ENCODE peak calls at places on chromosomes 11 and 22, in five cellular contexts. G is HFFc6, D is epithelial cell of proximal tubule, M is ascending aorta, H is psoas muscle. L is an unnamed sample.

GRCh38 chr11:125101596-125101995 is 9.8 kb downstream of the TMEM218 start:
- DNase-seq in H (no peak), G (no peak), M (no peak), D (no peak), L (no peak)

GRCh38 chr11:26573896-26574295 is 1.8 kb upstream of the MUC15 start:
- DNase-seq in M (no peak), G (no peak), D (no peak), H (no peak), L (no peak)

GRCh38 chr11:359181-359714 is 10.1 kb upstream of the B4GALNT4 start:
- DNase-seq in G (no peak), D (no peak), H (no peak), M (no peak), L (no peak)

GRCh38 chr11:86869966-86870570 is 69.7 kb downstream of the PRSS23 start:
- DNase-seq in H (peak; percentile 57), M (no peak), D (peak; percentile 7), G (peak; percentile 43), L (peak; percentile 57)

GRCh38 chr11:122267602-122268001 is 151.6 kb upstream of the BLID start:
- DNase-seq in G (peak; percentile 41), D (no peak), H (no peak), M (no peak), L (no peak)

GRCh38 chr22:22593964-22594656 is 35.0 kb upstream of the PRAME start:
- DNase-seq in D (peak; percentile 15), H (no peak), G (peak; percentile 18), M (no peak), L (peak; percentile 27)

GRCh38 chr22:27752141-27752540 is 49.4 kb downstream of the MN1 start:
- DNase-seq in D (no peak), G (no peak), M (no peak), H (no peak), L (no peak)

GRCh38 chr11:126833020-126833419 is 167.6 kb downstream of the KIRREL3 start:
- DNase-seq in M (no peak), H (no peak), D (no peak), G (no peak), L (no peak)

GRCh38 chr22:19448076-19448607 is 631 bp upstream of the C22orf39 start:
- DNase-seq in G (peak; percentile 43), M (no peak), H (peak; percentile 67), D (peak; percentile 31), L (no peak)

GRCh38 chr22:25834490-25834889 is 92.5 kb downstream of the MYO18B start:
- DNase-seq in G (no peak), H (no peak), D (no peak), M (no peak), L (no peak)

GRCh38 chr11:128284634-128285033 is 302.7 kb downstream of the ETS1 start:
- DNase-seq in D (no peak), G (no peak), M (no peak), H (no peak), L (no peak)

GRCh38 chr11:33383075-33383919 is 126.1 kb downstream of the HIPK3 start:
- DNase-seq in G (no peak), H (no peak), M (no peak), D (no peak), L (no peak)
- TF ChIP-seq CTCF in G (no peak), H (no peak), M (no peak), D (no peak), L (no peak)

GRCh38 chr11:120715239-120715638 is 203.7 kb downstream of the GRIK4 start:
- DNase-seq in D (no peak), G (no peak), M (no peak), H (no peak), L (no peak)
- TF ChIP-seq CTCF in D (peak; percentile 63), G (peak; percentile 63), M (no peak), H (no peak), L (no peak)

DNA sequence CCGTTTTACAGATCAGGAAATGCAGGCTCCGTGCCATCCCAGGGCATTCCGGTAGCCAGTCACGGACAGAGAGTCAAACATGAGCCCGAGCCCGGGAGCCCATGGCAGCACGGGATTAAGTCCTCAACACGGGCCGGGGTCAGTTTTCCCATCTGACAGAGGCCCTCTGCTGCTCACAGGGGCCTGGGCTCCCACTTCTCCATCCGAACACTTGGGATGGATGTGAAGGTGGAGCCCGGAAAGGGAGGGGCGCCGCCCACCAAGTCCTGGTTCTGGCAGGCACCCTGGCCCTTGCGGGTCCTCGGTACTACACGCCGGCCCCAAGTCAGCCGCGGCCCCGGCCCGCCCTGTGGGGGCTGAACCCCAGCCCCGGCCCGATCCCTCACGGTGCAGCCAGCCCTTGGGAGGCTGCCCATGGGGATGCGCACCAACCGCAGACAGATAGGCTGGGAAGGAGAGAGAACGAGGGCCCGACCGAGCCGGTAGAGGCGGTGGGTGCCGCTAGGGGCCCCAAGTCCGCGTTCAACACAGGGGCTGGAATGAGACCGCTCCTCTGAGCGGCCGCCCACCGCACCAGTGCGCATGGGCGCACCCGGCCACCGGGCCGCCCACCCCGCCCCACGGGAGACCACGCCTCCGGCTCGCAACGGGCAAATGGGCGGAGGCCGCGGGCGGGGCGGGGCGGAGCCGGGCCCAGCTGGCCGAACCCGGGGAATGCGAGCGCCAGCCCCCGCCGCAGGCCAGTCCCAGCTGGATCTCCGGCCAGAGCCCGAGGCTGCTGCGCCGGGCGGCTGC is at the start of gene CAPN5:
- DNase-seq in M (peak; percentile 58), G (peak; percentile 88), H (peak; percentile 96), D (no peak), L (peak; percentile 59)
- TF ChIP-seq CTCF in M (peak; percentile 22), G (peak; percentile 69), H (peak; percentile 17), D (no peak), L (no peak)

GRCh38 chr11:69969890-69970784 is 108.0 kb upstream of the ANO1 start:
- DNase-seq in D (no peak), H (no peak), G (no peak), M (no peak), L (no peak)
- TF ChIP-seq CTCF in D (no peak), H (no peak), G (no peak), M (no peak), L (no peak)

GRCh38 chr11:29271616-29272015 is 745.2 kb downstream of the KCNA4 start:
- DNase-seq in G (no peak), H (no peak), D (no peak), M (no peak), L (no peak)

GRCh38 chr11:29268733-29269132 is 748.1 kb downstream of the KCNA4 start:
- DNase-seq in D (no peak), G (no peak), M (no peak), H (no peak), L (no peak)

DNA sequence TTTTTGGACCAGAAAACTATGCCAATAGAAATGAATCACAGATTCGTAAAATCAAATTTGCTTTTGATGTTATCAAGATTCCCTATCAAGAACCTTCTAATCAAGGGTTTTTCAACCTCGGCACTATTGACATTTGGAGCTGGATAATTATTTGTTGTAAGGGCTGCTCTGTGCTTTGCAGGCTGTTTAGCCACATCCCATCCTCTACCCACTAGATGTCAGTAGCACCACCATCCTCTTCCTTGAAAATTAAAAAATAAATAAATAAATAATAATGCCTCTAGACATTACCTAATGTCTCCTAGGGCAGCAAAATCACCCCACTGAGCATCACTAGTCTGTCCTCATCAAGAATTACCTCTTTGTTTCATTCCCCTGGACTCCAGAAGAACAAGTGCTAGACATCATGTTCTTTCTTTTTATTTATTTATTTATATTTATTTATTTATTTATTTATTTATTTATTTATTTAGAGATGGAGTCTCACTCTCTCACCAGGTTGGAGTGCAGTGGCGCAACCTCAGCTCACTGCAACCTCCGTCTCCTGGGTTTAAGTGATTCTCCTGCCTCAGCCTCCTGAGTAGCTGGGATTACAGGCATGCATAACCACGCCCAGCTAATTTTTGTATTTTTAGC is 744.7 kb downstream of the KCNA4 start:
- DNase-seq in H (peak; percentile 21), D (no peak), M (no peak), G (peak; percentile 59), L (no peak)
- TF ChIP-seq CTCF in H (no peak), D (peak; percentile 70), M (no peak), G (peak; percentile 80), L (no peak)

GRCh38 chr11:29773656-29774264 is 243.1 kb downstream of the KCNA4 start:
- DNase-seq in H (no peak), D (no peak), G (no peak), M (no peak), L (no peak)
- TF ChIP-seq CTCF in H (no peak), D (no peak), G (no peak), M (no peak), L (no peak)

GRCh38 chr22:44638966-44639739 is 62.9 kb upstream of the PRR5 start:
- DNase-seq in G (peak; percentile 12), H (no peak), M (no peak), D (no peak), L (no peak)
- TF ChIP-seq CTCF in G (no peak), H (no peak), M (no peak), D (no peak), L (no peak)

GRCh38 chr22:29700949-29701927 is 18.6 kb upstream of the CABP7 start:
- DNase-seq in D (peak; percentile 9), G (peak; percentile 18), M (no peak), H (no peak), L (no peak)
- TF ChIP-seq CTCF in D (peak; percentile 49), G (peak; percentile 43), M (no peak), H (no peak), L (no peak)

GRCh38 chr11:61737131-61737530 is 15.3 kb upstream of the MYRF start:
- DNase-seq in D (no peak), H (no peak), G (no peak), M (no peak), L (no peak)
- TF ChIP-seq CTCF in D (no peak), H (no peak), G (peak; percentile 7), M (no peak), L (no peak)

L was measured in omental fat pad.